ENCODE peak calls at places on chromosomes 1 and 21, in nine cellular contexts. L is stimulated activated CD4-positive, alpha-beta T cell treated with anti-CD3 and anti-CD28 coated beads, Interleukin-1b, Interleukin-23, amount 100 ng/mL, for 1 hour; Q is putamen; Y is right cardiac atrium; A is M059J; T is HT1080; H is lower lobe of right lung; R is retinal pigment epithelial cell; W is non-pigmented ciliary epithelial cell. E is an unnamed sample.

GRCh38 chr1:14113271-14113670 is 413.3 kb downstream of the PRDM2 start:
- DNase-seq in A (peak; percentile 3), W (no peak), H (no peak), R (no peak), T (no peak), Y (no peak), L (no peak), Q (no peak), E (no peak)

GRCh38 chr1:31239653-31240241 is at the start of gene NKAIN1:
- DNase-seq in R (no peak), A (peak; percentile 51), H (no peak), Q (peak; percentile 36), L (no peak), T (no peak), W (no peak), Y (no peak), E (no peak)

GRCh38 chr1:178537445-178538090 is 24.7 kb downstream of the TEX35 start:
- DNase-seq in W (no peak), T (no peak), Q (no peak), H (no peak), Y (no peak), A (no peak), L (no peak), R (no peak), E (no peak)

GRCh38 chr1:7549277-7549676 is 221.8 kb upstream of the VAMP3 start:
- DNase-seq in Q (no peak), R (peak; percentile 87), W (peak; percentile 42), Y (no peak), L (no peak), H (peak; percentile 36), A (peak; percentile 99), T (peak; percentile 94), E (peak; percentile 81)

GRCh38 chr1:108556079-108556478 is 3.8 kb upstream of the EEIG2 start:
- DNase-seq in W (no peak), L (no peak), R (no peak), Q (no peak), H (no peak), T (no peak), A (no peak), Y (no peak), E (no peak)

GRCh38 chr1:56034222-56034621 is 545.1 kb downstream of the PLPP3 start:
- DNase-seq in Q (no peak), R (no peak), Y (no peak), T (no peak), L (no peak), A (peak; percentile 22), H (no peak), W (peak; percentile 28), E (no peak)

GRCh38 chr1:36349241-36349671 is 25.8 kb upstream of the EVA1B start:
- DNase-seq in H (no peak), T (peak; percentile 85), W (no peak), Y (no peak), A (peak; percentile 81), L (no peak), R (no peak), Q (no peak), E (no peak)

GRCh38 chr21:42153746-42154145 is 65.2 kb upstream of the ABCG1 start:
- DNase-seq in T (no peak), R (no peak), Q (no peak), L (no peak), W (no peak), H (no peak), Y (no peak), A (no peak), E (no peak)

GRCh38 chr1:229855999-229856650 is 210.9 kb upstream of the GALNT2 start:
- DNase-seq in R (no peak), W (no peak), A (peak; percentile 25), H (no peak), Y (no peak), T (no peak), L (no peak), Q (peak; percentile 41), E (no peak)

GRCh38 chr1:175618559-175618958 is 124.8 kb downstream of the TNR start:
- DNase-seq in W (no peak), Y (no peak), R (no peak), Q (no peak), L (no peak), H (no peak), T (no peak), A (no peak), E (no peak)

GRCh38 chr1:42035205-42035829 is 116.6 kb upstream of the HIVEP3 start:
- DNase-seq in T (peak; percentile 59), W (no peak), H (peak; percentile 66), Q (peak; percentile 75), Y (peak; percentile 74), L (no peak), R (peak; percentile 21), A (peak; percentile 72), E (peak; percentile 59)

GRCh38 chr21:39628380-39628779 is 15.6 kb downstream of the B3GALT5 start:
- DNase-seq in R (no peak), H (no peak), A (peak; percentile 23), Q (no peak), Y (no peak), L (no peak), T (no peak), W (no peak), E (no peak)

GRCh38 chr1:21705303-21705980 is 36.3 kb upstream of the RAP1GAP start:
- DNase-seq in Y (no peak), Q (peak; percentile 69), R (no peak), T (no peak), A (no peak), H (no peak), W (no peak), L (no peak), E (no peak)

GRCh38 chr1:8422439-8423133 is 104.7 kb downstream of the SLC45A1 start:
- DNase-seq in T (peak; percentile 22), W (no peak), A (peak; percentile 39), Q (peak; percentile 44), H (no peak), R (no peak), Y (peak; percentile 44), L (no peak), E (no peak)

GRCh38 chr1:173954179-173954578 is 37.1 kb upstream of the SERPINC1 start:
- DNase-seq in L (no peak), Y (no peak), W (peak; percentile 19), R (no peak), H (no peak), Q (no peak), A (peak; percentile 25), T (peak; percentile 4), E (no peak)

GRCh38 chr1:56666112-56666608 is 21.0 kb downstream of the PRKAA2 start:
- DNase-seq in H (no peak), L (no peak), R (no peak), Q (no peak), Y (no peak), W (no peak), A (no peak), T (no peak), E (no peak)

GRCh38 chr1:228271701-228272251 is 63.9 kb downstream of the OBSCN start:
- DNase-seq in H (no peak), A (no peak), T (no peak), Q (no peak), W (no peak), R (no peak), L (no peak), Y (no peak), E (no peak)

GRCh38 chr1:116020668-116021272 is 44.5 kb downstream of the SLC22A15 start:
- DNase-seq in Y (peak; percentile 35), W (peak; percentile 18), A (peak; percentile 61), Q (peak; percentile 75), H (peak; percentile 59), T (peak; percentile 56), L (no peak), R (peak; percentile 14), E (no peak)

GRCh38 chr21:37365657-37366487 is 701 bp upstream of the DYRK1A start:
- DNase-seq in R (no peak), H (peak; percentile 84), A (peak; percentile 77), L (no peak), W (no peak), Q (peak; percentile 57), T (peak; percentile 64), Y (peak; percentile 71), E (no peak)

GRCh38 chr21:35395728-35396127 is 346.6 kb upstream of the RUNX1 start:
- DNase-seq in A (peak; percentile 80), Y (no peak), T (peak; percentile 83), R (peak; percentile 62), H (no peak), W (peak; percentile 51), L (no peak), Q (no peak), E (no peak)

GRCh38 chr1:2180297-2181245 is 14.0 kb downstream of the FAAP20 start:
- DNase-seq in Y (no peak), H (no peak), W (no peak), L (no peak), T (peak; percentile 88), Q (no peak), R (no peak), A (peak; percentile 66), E (no peak)

GRCh38 chr1:198107041-198107440 is 49.8 kb upstream of the NEK7 start:
- DNase-seq in W (no peak), Q (no peak), A (peak; percentile 72), H (no peak), Y (no peak), L (no peak), T (peak; percentile 68), R (no peak), E (no peak)

GRCh38 chr1:41020654-41021053 is 871 bp downstream of the SLFNL1 start:
- DNase-seq in Y (no peak), Q (no peak), R (no peak), L (no peak), T (no peak), A (no peak), H (peak; percentile 70), W (no peak), E (no peak)

GRCh38 chr1:25774921-25775774 is 24.8 kb upstream of the SELENON start:
- DNase-seq in Y (no peak), H (no peak), W (no peak), L (peak; percentile 74), R (no peak), A (peak; percentile 56), T (no peak), Q (no peak), E (no peak)

GRCh38 chr1:61253059-61253735 is 170.8 kb downstream of the NFIA start:
- DNase-seq in R (no peak), Q (no peak), A (peak; percentile 4), W (no peak), Y (peak; percentile 71), H (peak; percentile 74), T (peak; percentile 42), L (no peak), E (peak; percentile 71)

GRCh38 chr1:65688848-65689247 is 103.8 kb upstream of the PDE4B start:
- DNase-seq in T (no peak), L (no peak), A (peak; percentile 10), Y (peak; percentile 22), W (no peak), Q (no peak), R (no peak), H (no peak), E (no peak)